ENCODE peak calls at places on chromosomes 2 and 18, in nine cellular contexts. E is bronchial epithelial cell; U is Peyer's patch; K is kidney; F is endodermal cell; L is CD8-positive, alpha-beta T cell; S is uterus; C is hepatocyte; M is K562. O is an unnamed sample. For H3K36me3, the result is how much of the 10 kb centered on the place peaks cover.

GRCh38 chr2:85873679-85874078 is 15.1 kb downstream of the ST3GAL5 start:
- DNase-seq in U (no peak), F (peak), K (no peak), E (no peak), L (no peak), M (peak), C (no peak), S (no peak), O (peak)

GRCh38 chr2:205895981-205896655 is 189.9 kb downstream of the INO80D start:
- DNase-seq in M (no peak), C (peak), E (no peak), F (no peak), U (no peak), L (no peak), S (no peak), K (no peak), O (no peak)

GRCh38 chr18:9736942-9737813 is 29.1 kb downstream of the RAB31 start:
- DNase-seq in M (peak), C (peak), S (no peak), F (no peak), U (no peak), L (no peak), E (peak), K (no peak), O (peak)

GRCh38 chr2:65265090-65266045 is 37.7 kb downstream of the ACTR2 start:
- DNase-seq in C (peak), E (peak), L (no peak), S (peak), F (peak), U (no peak), M (peak), K (no peak), O (peak)

GRCh38 chr2:225274751-225275150 is 124.8 kb upstream of the NYAP2 start:
- DNase-seq in E (peak), F (no peak), U (no peak), C (no peak), L (no peak), K (no peak), S (no peak), M (no peak), O (no peak)

GRCh38 chr2:239944706-239945551 is 80.2 kb downstream of the NDUFA10 start:
- DNase-seq in L (peak), F (peak), U (peak), C (no peak), E (no peak), M (no peak), K (peak), S (peak), O (no peak)

GRCh38 chr18:26506012-26506411 is 42.3 kb downstream of the KCTD1 start:
- DNase-seq in E (no peak), L (no peak), F (no peak), M (no peak), K (no peak), S (no peak), U (no peak), C (peak), O (no peak)

GRCh38 chr2:104769096-104769495 is 84.8 kb upstream of the POU3F3 start:
- DNase-seq in F (no peak), C (no peak), E (peak), L (no peak), S (no peak), U (no peak), K (no peak), M (no peak), O (no peak)

GRCh38 chr2:27916293-27917015 is 25.9 kb downstream of the BABAM2 start:
- DNase-seq in E (peak), F (no peak), M (no peak), U (no peak), L (no peak), K (no peak), C (peak), S (no peak), O (peak)

GRCh38 chr2:192749606-192750200 is 555.0 kb upstream of the TMEFF2 start:
- DNase-seq in C (peak), L (no peak), E (peak), M (no peak), K (no peak), U (no peak), S (no peak), F (peak), O (no peak)

GRCh38 chr2:144261336-144261735 is 258.6 kb downstream of the ZEB2 start:
- DNase-seq in E (peak), M (no peak), K (no peak), L (no peak), C (no peak), U (no peak), S (no peak), F (no peak), O (no peak)

GRCh38 chr2:180573951-180574350 is 406.5 kb upstream of the UBE2E3 start:
- DNase-seq in C (no peak), S (no peak), E (peak), U (no peak), M (no peak), F (no peak), K (no peak), L (no peak), O (no peak)

GRCh38 chr2:67938053-67938452 is 124.8 kb downstream of the C1D start:
- DNase-seq in E (peak), C (no peak), M (no peak), K (no peak), L (no peak), U (no peak), F (no peak), S (no peak), O (no peak)
- H3K36me3 ChIP-seq in E (under half), C (under half), M (under half), K (under half), L (under half), U (under half), F (under half), S (under half), O (under half)

GRCh38 chr2:139940701-139941100 is 1160.5 kb upstream of the NXPH2 start:
- DNase-seq in F (no peak), L (no peak), C (no peak), S (no peak), M (no peak), K (no peak), U (no peak), E (no peak), O (no peak)

GRCh38 chr2:139949242-139949972 is 1169.2 kb upstream of the NXPH2 start:
- DNase-seq in S (no peak), U (no peak), E (no peak), K (no peak), M (no peak), F (no peak), C (no peak), L (no peak), O (no peak)

GRCh38 chr2:139946690-139947089 is 1166.5 kb upstream of the NXPH2 start:
- DNase-seq in S (no peak), F (peak), U (no peak), E (no peak), M (no peak), L (no peak), K (no peak), C (no peak), O (no peak)
- TF ChIP-seq CTCF in S (no peak), F (peak), U (no peak), E (no peak), M (no peak), L (no peak), K (no peak), C (peak), O (peak)

DNA sequence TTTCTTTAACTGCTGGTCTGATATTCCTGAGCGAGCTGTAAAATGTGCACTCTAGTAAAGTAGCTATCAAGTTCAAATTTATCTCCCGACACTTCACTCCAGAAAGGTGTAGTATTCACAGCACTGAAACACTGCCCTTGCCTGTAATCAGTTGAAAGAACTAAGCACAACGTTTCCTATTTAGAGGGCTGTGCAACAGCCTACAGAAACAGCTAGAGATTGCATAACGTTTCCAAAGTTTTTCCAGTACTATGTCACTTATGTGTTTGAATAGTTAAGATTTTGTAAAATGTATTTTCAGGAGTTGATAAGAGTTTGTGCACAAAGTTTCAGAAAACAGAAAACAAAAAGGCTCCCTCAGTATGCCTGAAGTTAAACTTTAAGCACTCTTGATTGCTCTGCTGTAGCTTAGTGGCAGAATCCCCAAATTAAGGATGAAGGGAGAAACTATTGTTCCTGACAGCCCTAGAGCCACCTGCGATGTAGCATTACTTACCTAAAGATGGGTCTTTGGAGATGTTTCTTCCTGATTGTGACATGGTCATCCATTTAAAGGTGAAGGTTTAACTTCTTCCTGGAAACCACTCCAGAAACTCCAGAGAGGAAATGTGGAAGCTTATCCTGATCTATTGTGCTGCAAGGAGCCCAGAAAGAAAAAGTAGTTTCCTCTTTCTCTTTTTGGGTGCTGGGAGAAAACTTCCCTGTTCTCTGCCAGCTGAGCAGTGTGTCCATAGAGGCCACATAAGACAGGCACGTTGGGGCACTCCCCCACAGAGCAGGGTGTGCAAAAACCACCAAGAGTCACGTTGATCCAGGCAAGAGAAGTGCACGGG is 538 bp downstream of the PDE1A start:
- DNase-seq in F (peak), L (no peak), C (peak), K (no peak), M (no peak), U (no peak), S (no peak), E (peak), O (no peak)
- H3K4me3 ChIP-seq in F (no peak), L (no peak), C (no peak), K (peak), M (no peak), U (no peak), S (peak), E (no peak), O (no peak)

GRCh38 chr2:36451512-36451911 is 95.9 kb downstream of the CRIM1 start:
- DNase-seq in M (peak), S (no peak), C (no peak), L (no peak), K (no peak), E (no peak), F (no peak), U (no peak), O (no peak)

GRCh38 chr2:36452279-36452678 is 96.7 kb downstream of the CRIM1 start:
- DNase-seq in E (no peak), U (no peak), F (no peak), S (no peak), K (no peak), M (no peak), C (no peak), L (no peak), O (no peak)

GRCh38 chr2:36449943-36450392 is 94.4 kb downstream of the CRIM1 start:
- DNase-seq in S (no peak), E (no peak), C (no peak), U (no peak), M (peak), L (no peak), F (no peak), K (no peak), O (no peak)

GRCh38 chr2:36449213-36449612 is 93.6 kb downstream of the CRIM1 start:
- DNase-seq in F (no peak), C (no peak), K (no peak), U (no peak), M (no peak), E (no peak), S (no peak), L (no peak), O (no peak)

GRCh38 chr2:36450466-36451196 is 95.1 kb downstream of the CRIM1 start:
- DNase-seq in K (no peak), F (no peak), M (no peak), C (no peak), S (peak), E (peak), U (no peak), L (no peak), O (no peak)
- H3K36me3 ChIP-seq in K (under half), F (half or more), M (under half), C (under half), S (under half), E (under half), U (under half), L (under half), O (under half)

DNA sequence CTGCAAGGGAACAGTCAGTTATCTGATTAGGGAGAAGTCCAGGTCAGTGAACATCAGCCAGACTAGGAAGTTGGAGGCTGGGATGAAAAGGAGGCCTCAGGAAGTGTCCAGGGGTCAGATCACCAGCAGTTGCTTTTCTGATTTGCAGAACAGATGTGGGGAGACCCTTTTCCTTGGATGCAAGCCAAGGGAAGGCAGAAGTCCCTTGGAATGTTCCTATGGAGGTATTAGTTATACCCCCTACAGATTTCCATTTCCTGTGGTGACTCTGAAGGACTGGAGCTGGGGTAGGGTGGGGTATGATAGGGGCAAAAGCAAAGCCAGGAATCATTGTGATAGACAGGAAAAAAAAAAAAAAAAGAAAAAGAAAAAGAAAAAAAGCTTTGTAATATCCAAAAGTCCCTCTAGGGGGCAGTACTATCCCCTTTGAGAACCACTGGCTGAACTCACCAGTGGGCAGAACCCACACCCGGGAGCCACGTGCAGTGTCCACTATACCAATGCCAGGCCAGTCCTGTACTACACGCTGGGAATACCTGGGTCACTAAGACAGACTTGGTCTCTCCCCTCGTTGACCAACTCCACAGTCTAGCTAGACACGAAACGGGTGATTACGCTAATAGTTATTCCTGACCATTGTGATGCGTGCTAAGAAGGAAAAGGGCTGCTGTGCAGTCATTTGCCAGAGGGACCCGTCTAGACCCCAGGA is 7.4 kb downstream of the DYSF start:
- DNase-seq in F (peak), C (no peak), L (no peak), U (no peak), S (no peak), M (peak), E (no peak), K (no peak), O (no peak)
- TF ChIP-seq CTCF in F (peak), C (peak), L (no peak), U (no peak), S (peak), M (peak), E (peak), K (peak), O (peak)

DNA sequence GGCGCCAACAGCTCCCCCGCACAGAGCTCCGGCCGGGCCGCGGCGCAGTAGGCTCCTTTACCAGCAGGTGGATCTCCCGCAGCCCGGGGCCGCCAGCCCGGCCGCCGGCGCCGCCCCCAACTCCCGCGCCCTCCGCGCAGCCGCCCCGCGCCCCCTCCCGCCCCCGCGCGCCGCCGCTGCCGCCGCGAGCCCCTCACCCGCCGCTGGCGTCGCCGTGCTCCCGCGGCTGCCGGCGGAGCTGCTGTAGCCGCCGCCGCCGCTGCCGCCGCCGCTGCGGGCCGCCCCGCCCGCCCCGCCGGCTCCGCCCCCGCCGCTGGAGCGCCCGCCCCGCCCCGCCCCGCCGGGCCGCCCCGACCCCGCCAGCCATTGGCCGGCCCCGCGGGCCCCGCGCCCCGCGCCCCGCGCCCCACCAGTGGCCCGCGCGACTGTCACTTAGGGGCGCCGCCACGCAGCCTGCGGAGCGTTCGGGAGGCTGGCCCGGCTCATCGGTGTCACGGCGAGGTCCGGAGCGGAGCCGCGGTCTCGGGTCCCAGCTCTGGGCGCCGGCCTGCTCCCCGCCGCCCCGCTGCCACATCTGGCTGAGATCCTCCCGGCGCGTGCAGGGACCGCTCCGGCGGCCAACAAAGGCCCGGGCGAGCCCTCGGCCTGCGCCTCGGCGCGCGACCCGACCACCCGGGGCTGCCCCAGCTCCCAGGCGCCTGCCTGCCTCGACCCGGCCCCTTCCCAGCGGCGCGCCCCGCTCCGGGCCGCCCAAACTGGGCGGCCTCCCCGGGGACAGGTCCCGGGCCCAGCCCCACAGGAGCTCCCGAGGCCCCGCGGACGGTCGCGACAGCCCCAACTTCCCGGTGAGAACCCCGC is at the start of gene MGAT4A:
- DNase-seq in U (peak), C (peak), F (peak), M (peak), E (no peak), L (peak), K (peak), S (peak), O (peak)
- H3K4me3 ChIP-seq in U (peak), C (peak), F (peak), M (peak), E (peak), L (peak), K (peak), S (peak), O (peak)

GRCh38 chr2:26203906-26204305 is 31.0 kb downstream of the GAREM2 start:
- DNase-seq in S (no peak), K (no peak), U (no peak), L (no peak), M (no peak), F (no peak), C (no peak), E (no peak), O (no peak)
- H3K36me3 ChIP-seq in S (under half), K (under half), U (under half), L (under half), M (half or more), F (under half), C (under half), E (under half), O (under half)

DNA sequence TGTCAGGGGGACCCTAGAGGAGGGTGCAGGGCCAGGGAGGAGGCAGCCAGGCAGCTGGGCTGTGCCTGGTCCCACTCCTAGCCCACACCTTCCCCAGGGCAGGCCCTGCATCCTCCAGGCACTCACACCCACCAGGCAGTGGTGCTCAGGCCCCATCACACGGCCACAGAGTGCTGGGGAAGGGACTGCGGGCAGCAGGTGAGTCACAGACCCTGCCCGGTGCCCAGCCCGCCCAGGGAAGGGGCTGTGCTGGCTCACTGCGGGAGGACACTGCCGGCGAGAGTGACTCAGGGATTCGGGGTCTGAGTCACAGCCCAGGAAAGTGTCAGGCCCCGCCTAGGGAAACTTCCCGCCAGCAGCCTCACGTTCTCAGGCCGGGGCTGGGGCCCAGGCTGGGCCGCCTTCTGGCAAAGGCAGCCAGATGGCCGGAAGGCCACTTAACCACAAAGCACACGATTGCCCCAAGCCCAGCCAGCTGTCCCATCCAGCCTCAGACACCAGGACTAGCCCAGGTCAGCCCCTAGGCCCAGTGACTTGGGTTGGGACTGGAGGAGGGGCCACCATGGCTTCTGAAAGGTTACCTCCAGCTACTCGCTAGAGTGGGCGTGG is 42.2 kb downstream of the BIN1 start:
- DNase-seq in C (peak), F (peak), U (peak), E (peak), M (peak), S (peak), L (peak), K (peak), O (peak)
- TF ChIP-seq CTCF in C (peak), F (no peak), U (no peak), E (no peak), M (no peak), S (peak), L (no peak), K (peak), O (no peak)

DNA sequence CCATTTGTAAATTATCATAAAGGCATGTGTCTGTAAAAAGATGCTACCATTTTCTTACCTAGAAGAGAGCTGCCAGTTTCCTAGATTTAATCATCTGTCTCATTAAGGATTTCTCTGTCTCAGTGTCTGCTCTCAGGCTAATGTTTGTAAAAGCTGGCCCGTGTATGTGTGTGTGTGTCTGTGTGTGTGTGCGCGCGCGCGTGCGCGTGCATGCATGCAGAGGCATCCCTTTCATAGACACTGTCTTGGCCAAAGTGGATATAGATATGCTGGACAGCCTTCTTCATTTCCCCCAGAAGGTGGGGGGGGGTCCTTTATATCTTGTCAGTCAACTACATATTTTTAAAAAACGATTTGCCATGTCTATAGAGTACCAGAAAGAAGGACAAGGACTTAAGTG is 19.0 kb downstream of the MGAT5 start:
- DNase-seq in E (no peak), K (no peak), L (no peak), U (no peak), F (no peak), C (no peak), M (no peak), S (no peak), O (no peak)
- H3K4me3 ChIP-seq in E (no peak), K (no peak), L (no peak), U (no peak), F (no peak), C (no peak), M (no peak), S (no peak), O (no peak)

GRCh38 chr2:36469267-36469561 is 113.6 kb downstream of the CRIM1 start:
- DNase-seq in U (no peak), F (no peak), K (no peak), L (no peak), C (no peak), M (no peak), S (no peak), E (no peak), O (no peak)

GRCh38 chr2:36463365-36463764 is 107.8 kb downstream of the CRIM1 start:
- DNase-seq in U (no peak), K (no peak), M (no peak), F (no peak), S (no peak), L (no peak), E (no peak), C (no peak), O (no peak)

GRCh38 chr2:36464006-36464721 is 108.6 kb downstream of the CRIM1 start:
- DNase-seq in K (no peak), U (no peak), L (no peak), F (no peak), C (no peak), S (no peak), M (no peak), E (no peak), O (no peak)

GRCh38 chr2:36468463-36469266 is 113.1 kb downstream of the CRIM1 start:
- DNase-seq in C (no peak), S (no peak), F (no peak), E (peak), K (no peak), L (no peak), M (no peak), U (no peak), O (no peak)

GRCh38 chr2:36466135-36466534 is 110.6 kb downstream of the CRIM1 start:
- DNase-seq in F (no peak), S (no peak), L (no peak), K (no peak), C (no peak), M (no peak), U (no peak), E (no peak), O (no peak)
- H3K36me3 ChIP-seq in F (half or more), S (under half), L (under half), K (under half), C (under half), M (under half), U (under half), E (under half), O (under half)

O was measured in Caco-2.